ENCODE peak calls at places on chromosomes 12 and 14, in five cellular contexts. B is glutamatergic neuron, H is fibroblast of the aortic adventitia, L is fibroblast of mammary gland, D is Caco-2. F is an unnamed sample.

GRCh38 chr12:130589391-130590317 is 126.4 kb downstream of the RIMBP2 start:
- DNase-seq in B (no peak), L (no peak), H (no peak), D (no peak), F (no peak)

GRCh38 chr12:88339966-88340365 is 197.9 kb downstream of the TMTC3 start:
- DNase-seq in D (no peak), B (no peak), L (peak), H (no peak), F (no peak)

GRCh38 chr12:105289114-105289904 is 41.2 kb upstream of the C12orf75 start:
- DNase-seq in B (no peak), H (no peak), D (no peak), L (peak), F (no peak)

GRCh38 chr12:130266751-130267150 is 70.9 kb upstream of the PIWIL1 start:
- DNase-seq in B (no peak), L (no peak), H (no peak), D (no peak), F (no peak)

GRCh38 chr12:43309845-43310405 is 242.1 kb downstream of the ADAMTS20 start:
- DNase-seq in B (no peak), D (no peak), H (no peak), L (peak), F (no peak)

GRCh38 chr14:33259764-33260163 is 321.1 kb downstream of the NPAS3 start:
- DNase-seq in B (no peak), L (no peak), D (no peak), H (no peak), F (no peak)

GRCh38 chr12:30989754-30990153 is 63.2 kb downstream of the TSPAN11 start:
- DNase-seq in H (no peak), L (no peak), B (peak), D (peak), F (no peak)

GRCh38 chr12:12786716-12787601 is 1.5 kb downstream of the APOLD1 start:
- DNase-seq in D (peak), H (peak), B (peak), L (peak), F (peak)

GRCh38 chr14:52494444-52494843 is 57.9 kb downstream of the TXNDC16 start:
- DNase-seq in H (peak), D (no peak), B (no peak), L (peak), F (no peak)

GRCh38 chr12:68178184-68178583 is 18.6 kb upstream of the IFNG start:
- DNase-seq in D (no peak), B (no peak), L (no peak), H (no peak), F (no peak)

GRCh38 chr12:133081408-133081806 is 684 bp downstream of the ZNF140 start:
- DNase-seq in L (no peak), H (no peak), D (no peak), B (no peak), F (no peak)

GRCh38 chr12:113906411-113907200 is 59.5 kb downstream of the RBM19 start:
- DNase-seq in D (no peak), B (no peak), L (no peak), H (no peak), F (no peak)

GRCh38 chr14:64388533-64389243 is 535 bp downstream of the MTHFD1 start:
- DNase-seq in H (peak), L (peak), D (peak), B (peak), F (no peak)

GRCh38 chr14:103118663-103119404 is 4.4 kb upstream of the TNFAIP2 start:
- DNase-seq in D (no peak), H (no peak), B (no peak), L (no peak), F (no peak)

GRCh38 chr12:6370994-6371754 is 4.2 kb downstream of the SCNN1A start:
- DNase-seq in H (no peak), D (peak), L (peak), B (no peak), F (no peak)

GRCh38 chr12:6724409-6724797 is 557 bp downstream of the COPS7A start:
- DNase-seq in B (peak), H (no peak), L (peak), D (peak), F (no peak)

DNA sequence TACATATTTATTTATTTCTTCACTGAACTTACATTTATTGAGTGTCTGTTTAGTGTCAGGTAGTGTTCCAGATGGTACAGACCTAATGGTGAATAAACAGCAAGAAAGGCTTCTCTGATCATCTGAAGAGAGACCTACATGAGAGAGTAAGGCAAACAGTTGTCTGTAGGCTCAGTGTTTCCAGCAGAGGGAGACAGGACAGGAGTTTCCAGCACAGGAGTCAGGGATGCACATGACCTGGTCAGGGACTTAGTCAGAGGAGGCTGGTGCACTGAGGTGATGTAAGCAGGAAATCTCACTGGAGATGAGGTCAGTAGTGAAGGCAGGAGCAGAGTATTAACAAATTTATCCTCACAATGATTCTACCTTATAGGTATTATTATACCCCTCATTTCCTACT is 233.2 kb downstream of the MDGA2 start:
- DNase-seq in H (no peak), B (peak), D (peak), L (peak), F (no peak)
- TF ChIP-seq CTCF in H (no peak), B (no peak), D (peak), L (peak), F (peak)

DNA sequence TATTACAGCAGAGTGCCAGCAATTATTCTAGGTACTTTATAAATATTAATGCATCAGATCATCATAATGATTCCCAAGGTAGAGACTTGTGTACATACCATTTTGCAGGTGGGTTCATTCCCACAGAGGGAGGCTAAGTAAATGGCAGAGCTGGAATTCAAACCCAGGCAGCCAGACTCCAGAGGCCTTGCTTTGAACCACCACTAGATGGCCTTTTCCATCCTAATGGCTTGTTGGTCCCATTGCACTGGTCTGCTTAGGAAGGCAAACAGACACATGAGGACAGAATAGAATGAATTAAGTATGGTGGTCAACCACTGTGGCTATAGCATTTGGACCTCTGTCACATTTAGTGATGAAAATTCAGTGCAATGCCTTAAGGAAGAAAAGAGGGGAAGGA is 158.7 kb downstream of the METTL25 start:
- DNase-seq in B (peak), L (peak), D (peak), H (no peak), F (no peak)
- TF ChIP-seq CTCF in B (peak), L (peak), D (peak), H (peak), F (peak)

DNA sequence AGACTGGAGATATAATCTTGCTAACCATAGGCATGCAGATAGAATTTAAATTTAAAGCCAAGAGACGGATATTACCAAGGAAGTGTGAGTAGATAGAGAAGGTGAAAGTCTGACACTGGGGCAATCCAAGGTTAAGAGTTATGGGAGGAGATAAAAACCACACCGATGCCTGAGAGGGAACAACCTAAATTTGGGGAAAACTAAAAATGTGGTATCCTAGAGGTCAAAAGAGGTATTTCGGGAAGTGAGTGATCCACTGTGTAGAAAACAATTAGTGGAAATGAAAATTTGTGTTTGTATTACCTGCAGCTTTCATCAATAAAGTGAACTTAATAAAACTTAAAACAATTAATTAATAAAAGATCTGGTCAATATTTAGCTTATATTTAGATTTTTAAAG is 269.0 kb upstream of the RPL10L start:
- DNase-seq in B (no peak), H (no peak), D (no peak), L (no peak), F (no peak)
- TF ChIP-seq CTCF in B (peak), H (no peak), D (no peak), L (no peak), F (no peak)

GRCh38 chr14:90654831-90655276 is 161.4 kb downstream of the TTC7B start:
- DNase-seq in B (no peak), D (no peak), L (peak), H (peak), F (no peak)
- TF ChIP-seq CTCF in B (no peak), D (no peak), L (no peak), H (no peak), F (no peak)

GRCh38 chr12:71063087-71063486 is 94.7 kb downstream of the TSPAN8 start:
- DNase-seq in B (no peak), L (peak), D (no peak), H (no peak), F (no peak)

GRCh38 chr12:71061451-71061850 is 96.3 kb downstream of the TSPAN8 start:
- DNase-seq in L (no peak), B (no peak), H (no peak), D (no peak), F (no peak)

GRCh38 chr12:71060426-71060825 is 97.4 kb downstream of the TSPAN8 start:
- DNase-seq in H (no peak), B (no peak), L (no peak), D (no peak), F (no peak)

GRCh38 chr12:71054551-71054950 is 103.2 kb downstream of the TSPAN8 start:
- DNase-seq in H (no peak), D (no peak), B (no peak), L (no peak), F (no peak)

GRCh38 chr12:71057330-71057729 is 100.5 kb downstream of the TSPAN8 start:
- DNase-seq in B (no peak), D (no peak), H (no peak), L (peak), F (no peak)
- TF ChIP-seq CTCF in B (no peak), D (no peak), H (no peak), L (no peak), F (no peak)